ENCODE peak calls at places on chromosomes 2 and 18, in eight cellular contexts. F is fibroblast of lung, H is PC-9, N is tibial artery, E is ovary, X is left ventricle myocardium inferior, W is colonic mucosa, G is uterus. O is an unnamed sample. For H3K4me1, the result is how much of the 10 kb centered on the place peaks cover.

GRCh38 chr2:108965540-108966299 is 23.3 kb downstream of the EDAR start:
- DNase-seq in H (no peak), X (no peak), G (no peak), N (no peak), E (no peak), W (no peak), F (no peak), O (no peak)

GRCh38 chr2:158936978-158937377 is 31.5 kb upstream of the TANC1 start:
- DNase-seq in N (no peak), F (peak), E (no peak), W (no peak), G (peak), H (no peak), X (no peak), O (no peak)

GRCh38 chr2:235021752-235022151 is 69.9 kb downstream of the SH3BP4 start:
- DNase-seq in G (no peak), X (no peak), N (no peak), H (peak), W (no peak), F (peak), E (no peak), O (no peak)

GRCh38 chr18:58858591-58859468 is 5.8 kb upstream of the ZNF532 start:
- DNase-seq in W (peak), N (peak), F (peak), X (no peak), E (no peak), G (peak), H (no peak), O (no peak)

GRCh38 chr2:149661844-149662243 is 74.3 kb upstream of the MMADHC start:
- DNase-seq in X (no peak), E (no peak), G (no peak), W (peak), H (peak), F (peak), N (no peak), O (no peak)

GRCh38 chr2:129766159-129766485 is 213.3 kb upstream of the RAB6C start:
- DNase-seq in N (no peak), H (no peak), W (no peak), G (no peak), F (no peak), E (no peak), X (no peak), O (no peak)

GRCh38 chr2:240997856-240998705 is at the start of gene SNED1:
- DNase-seq in H (peak), F (peak), N (peak), E (peak), G (peak), X (peak), W (peak), O (peak)

GRCh38 chr2:157592983-157593382 is 35.7 kb downstream of the ACVR1C start:
- DNase-seq in N (no peak), G (no peak), E (no peak), F (peak), X (no peak), W (no peak), H (no peak), O (no peak)

GRCh38 chr18:73318732-73319479 is 451.1 kb upstream of the NETO1 start:
- DNase-seq in W (no peak), N (no peak), G (no peak), E (no peak), X (peak), H (no peak), F (no peak), O (no peak)

GRCh38 chr2:168525741-168526140 is 69.7 kb downstream of the CERS6 start:
- DNase-seq in E (no peak), N (no peak), G (no peak), H (no peak), X (no peak), F (no peak), W (no peak), O (no peak)
- H3K4me1 ChIP-seq in E (under half), N (under half), G (under half), H (under half), X (half or more), F (under half), W (under half), O (under half)

DNA sequence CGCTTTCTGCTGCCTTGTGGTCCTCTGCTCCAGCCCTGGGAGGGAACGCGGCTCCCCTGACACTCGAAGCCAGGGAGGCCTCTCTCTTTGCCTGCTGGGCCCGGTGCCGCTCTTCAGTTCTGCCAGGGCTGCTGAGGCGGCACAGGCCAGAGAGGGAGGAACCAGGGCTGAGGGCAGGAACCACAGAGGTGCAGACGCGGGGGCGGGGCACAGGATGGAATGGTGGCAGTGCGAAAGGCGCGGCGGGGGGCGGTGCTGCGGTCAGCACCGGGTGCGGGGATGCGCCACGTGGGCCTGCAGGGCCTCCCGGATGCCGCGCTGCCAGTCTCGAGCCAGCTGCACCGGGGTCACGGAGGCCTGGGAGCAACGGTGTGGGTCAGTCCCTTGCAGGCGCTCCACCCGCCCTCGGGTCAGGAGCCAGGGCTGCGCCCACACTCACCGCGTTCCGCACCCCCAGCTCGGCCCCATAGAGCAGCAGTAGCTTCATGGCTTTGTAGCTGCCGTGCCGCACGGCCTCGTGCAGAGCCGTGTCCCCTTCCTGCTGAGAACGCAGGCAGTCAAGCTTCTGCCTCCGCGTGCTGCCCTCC is 4.4 kb downstream of the ANKRD23 start:
- DNase-seq in W (peak), G (no peak), X (peak), N (no peak), E (peak), H (no peak), F (no peak), O (no peak)
- H3K27ac ChIP-seq in W (no peak), G (peak), X (no peak), N (no peak), E (no peak), H (no peak), F (no peak), O (no peak)

GRCh38 chr2:135797497-135798274 is 39.3 kb downstream of the LCT start:
- DNase-seq in G (peak), H (peak), F (peak), E (peak), W (peak), N (peak), X (peak), O (peak)

GRCh38 chr2:135798275-135798705 is 38.7 kb downstream of the LCT start:
- DNase-seq in F (no peak), E (no peak), X (no peak), W (no peak), G (no peak), H (no peak), N (no peak), O (no peak)

GRCh38 chr2:135799738-135800137 is 37.2 kb downstream of the LCT start:
- DNase-seq in F (no peak), E (no peak), H (no peak), X (no peak), N (no peak), G (no peak), W (no peak), O (no peak)

GRCh38 chr2:135800513-135801460 is 36.2 kb downstream of the LCT start:
- DNase-seq in E (no peak), W (no peak), H (no peak), F (no peak), N (no peak), X (no peak), G (no peak), O (no peak)

DNA sequence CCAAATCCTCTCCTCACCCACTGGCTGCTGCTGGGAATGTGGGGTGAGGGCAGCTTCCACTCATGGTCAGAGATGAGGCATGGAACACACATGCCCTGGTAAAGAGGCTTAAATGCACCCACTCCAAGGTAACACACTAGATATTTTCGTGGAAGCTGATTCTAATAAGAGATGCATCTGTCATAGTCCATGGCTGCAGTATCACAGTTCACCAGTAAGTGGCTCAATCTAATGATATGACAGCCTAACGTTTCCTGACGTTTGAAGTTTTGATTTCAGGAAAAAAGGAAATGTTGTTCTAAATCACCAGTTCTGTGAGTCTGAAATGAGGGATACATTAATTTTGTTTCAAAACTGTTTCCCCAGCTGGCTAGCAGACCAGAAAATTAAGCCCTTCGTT is 38.2 kb downstream of the LCT start:
- DNase-seq in H (no peak), F (no peak), W (no peak), G (no peak), E (no peak), X (no peak), N (no peak), O (no peak)
- TF ChIP-seq CTCF in H (peak), F (peak), W (no peak), G (no peak), E (no peak), X (peak), N (no peak), O (no peak)

GRCh38 chr2:12170151-12170550 is 423.7 kb downstream of the LPIN1 start:
- DNase-seq in G (no peak), W (no peak), N (no peak), H (no peak), F (no peak), E (no peak), X (no peak), O (no peak)

GRCh38 chr2:12173943-12174340 is 427.5 kb downstream of the LPIN1 start:
- DNase-seq in X (no peak), F (no peak), N (no peak), G (no peak), H (no peak), W (no peak), E (no peak), O (no peak)

GRCh38 chr2:12176621-12177020 is 430.2 kb downstream of the LPIN1 start:
- DNase-seq in H (no peak), F (no peak), W (no peak), N (no peak), G (no peak), E (no peak), X (no peak), O (no peak)

GRCh38 chr2:12175323-12175722 is 428.9 kb downstream of the LPIN1 start:
- DNase-seq in F (no peak), E (no peak), X (no peak), G (no peak), W (no peak), H (no peak), N (no peak), O (no peak)

DNA sequence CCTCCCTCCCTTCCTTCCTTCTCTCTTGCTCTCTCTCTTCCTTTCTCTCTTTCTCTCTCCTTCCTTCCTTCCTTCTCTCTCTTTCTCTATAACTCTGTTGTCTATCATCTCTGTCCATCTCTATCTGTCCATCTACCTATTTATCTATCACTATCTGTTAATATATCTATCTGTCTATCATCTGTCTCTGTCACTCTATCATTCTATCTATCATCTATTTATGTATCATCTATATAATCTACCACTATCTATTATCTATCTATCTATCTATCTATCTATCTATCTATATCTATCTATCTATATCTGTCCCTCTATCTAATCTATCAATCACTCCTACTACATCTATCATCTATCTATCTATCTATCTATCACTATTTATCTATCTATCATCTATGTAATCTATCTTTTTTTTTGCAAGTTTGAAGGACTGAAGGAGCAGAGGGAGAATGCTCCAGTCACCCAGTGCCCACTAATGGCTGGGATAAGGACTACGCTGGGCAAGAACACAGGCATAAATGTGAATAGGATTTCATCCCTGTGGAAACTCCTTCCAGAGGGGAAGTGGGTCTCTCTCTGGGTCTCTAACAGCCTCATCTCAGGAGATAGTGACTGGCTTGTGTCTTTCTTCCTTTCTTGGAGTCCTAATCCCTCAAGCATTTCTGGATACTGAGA is 427.0 kb downstream of the LPIN1 start:
- DNase-seq in F (peak), W (no peak), G (no peak), H (no peak), N (no peak), E (no peak), X (no peak), O (no peak)
- H3K4me1 ChIP-seq in F (under half), W (under half), G (under half), H (under half), N (under half), E (under half), X (under half), O (under half)

DNA sequence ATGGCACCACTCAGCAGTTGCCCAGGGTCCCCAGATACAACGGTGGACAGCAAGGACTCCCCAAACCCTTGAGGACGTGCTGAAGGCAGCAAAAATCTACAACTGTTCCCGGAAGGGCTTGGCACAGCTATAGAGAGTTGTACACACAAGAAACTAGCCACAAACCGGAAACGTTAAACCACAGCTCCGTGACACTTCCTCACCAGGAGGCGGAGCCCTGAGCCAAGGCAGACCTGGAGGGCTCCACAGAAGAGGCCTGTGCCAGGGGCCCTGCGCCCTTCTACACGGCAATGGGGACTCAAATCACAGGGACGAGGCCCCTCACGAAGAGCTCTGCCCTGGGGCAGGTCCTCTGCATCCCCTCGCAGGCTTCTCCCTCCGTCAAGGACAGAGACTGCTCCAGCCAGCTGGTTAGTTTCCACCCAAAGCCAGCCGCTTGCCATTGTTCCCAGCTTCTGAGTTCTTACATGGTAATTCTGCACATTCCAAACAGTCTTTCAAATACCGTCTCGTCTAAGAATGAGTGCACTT is 133.3 kb downstream of the HDAC4 start:
- DNase-seq in W (peak), E (peak), H (peak), X (no peak), F (peak), G (peak), N (peak), O (no peak)
- H3K27ac ChIP-seq in W (peak), E (no peak), H (no peak), X (peak), F (peak), G (peak), N (peak), O (peak)

GRCh38 chr2:219461061-219461514 is 26.4 kb downstream of the SPEG start:
- DNase-seq in H (no peak), X (peak), G (peak), F (peak), N (no peak), W (no peak), E (peak), O (no peak)

GRCh38 chr2:219458996-219459395 is 24.4 kb downstream of the SPEG start:
- DNase-seq in F (no peak), N (no peak), E (no peak), G (no peak), H (no peak), X (no peak), W (no peak), O (peak)

GRCh38 chr2:219460424-219460926 is 25.8 kb downstream of the SPEG start:
- DNase-seq in W (no peak), H (no peak), F (peak), G (peak), E (peak), X (peak), N (peak), O (peak)

GRCh38 chr2:219457784-219458369 is 23.2 kb downstream of the SPEG start:
- DNase-seq in N (no peak), G (no peak), H (peak), W (no peak), F (no peak), X (no peak), E (no peak), O (no peak)

GRCh38 chr2:219459460-219460311 is 25.0 kb downstream of the SPEG start:
- DNase-seq in H (no peak), N (peak), G (peak), X (peak), E (peak), W (peak), F (peak), O (peak)
- TF ChIP-seq CTCF in H (peak), N (peak), G (peak), X (peak), E (peak), W (peak), F (peak), O (peak)

DNA sequence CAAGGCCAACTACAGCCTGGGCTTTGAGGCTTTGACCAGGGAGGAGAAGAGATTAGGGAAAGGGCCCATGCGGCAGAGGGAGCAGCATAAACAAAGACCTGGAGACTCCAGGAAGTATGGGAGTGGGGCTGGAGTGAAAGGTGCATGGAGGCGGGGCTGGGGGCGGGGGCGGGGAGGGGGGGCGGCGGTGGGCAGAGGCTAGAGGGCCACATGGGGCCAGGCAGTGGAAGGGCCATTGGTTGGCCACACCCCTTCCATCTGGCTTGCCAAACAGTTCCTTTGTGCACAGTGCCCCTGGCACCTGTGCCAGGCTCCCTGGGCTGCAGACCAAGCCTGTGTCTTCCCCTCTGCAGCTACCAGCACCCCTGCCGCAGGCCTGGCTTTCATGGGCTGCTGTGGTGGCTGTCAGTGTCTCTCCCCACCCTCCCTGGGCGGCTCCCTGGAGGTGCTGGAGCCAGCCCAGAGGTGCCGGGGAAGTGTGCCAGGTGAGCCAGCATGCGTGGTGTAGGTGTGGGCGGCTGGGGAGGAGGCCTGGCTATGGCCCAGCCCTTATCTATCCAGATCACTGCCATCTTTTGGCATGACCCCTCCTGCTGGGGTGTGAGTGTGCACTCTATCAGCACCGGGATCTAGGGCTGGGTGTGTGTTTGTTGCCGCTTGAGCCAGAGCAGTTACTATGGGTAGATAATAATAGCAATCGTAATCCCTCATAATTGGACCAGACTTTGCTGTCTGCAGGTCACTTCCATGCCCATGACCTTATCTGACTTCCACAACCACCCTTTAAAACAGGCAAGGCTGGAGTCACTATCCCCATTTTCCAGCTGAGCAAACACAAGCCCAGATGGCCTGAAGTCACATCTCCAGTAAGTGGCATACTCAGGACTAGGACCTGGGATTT is 30.5 kb downstream of the DNMT3A start:
- DNase-seq in H (peak), G (no peak), F (no peak), N (no peak), W (peak), E (no peak), X (peak), O (peak)
- H3K4me1 ChIP-seq in H (under half), G (under half), F (under half), N (half or more), W (under half), E (under half), X (half or more), O (under half)

GRCh38 chr2:96233880-96234316 is 25.3 kb upstream of the STARD7 start:
- DNase-seq in E (no peak), H (no peak), W (no peak), F (no peak), G (no peak), N (no peak), X (no peak), O (no peak)
- H3K27ac ChIP-seq in E (no peak), H (no peak), W (no peak), F (no peak), G (no peak), N (no peak), X (no peak), O (no peak)

DNA sequence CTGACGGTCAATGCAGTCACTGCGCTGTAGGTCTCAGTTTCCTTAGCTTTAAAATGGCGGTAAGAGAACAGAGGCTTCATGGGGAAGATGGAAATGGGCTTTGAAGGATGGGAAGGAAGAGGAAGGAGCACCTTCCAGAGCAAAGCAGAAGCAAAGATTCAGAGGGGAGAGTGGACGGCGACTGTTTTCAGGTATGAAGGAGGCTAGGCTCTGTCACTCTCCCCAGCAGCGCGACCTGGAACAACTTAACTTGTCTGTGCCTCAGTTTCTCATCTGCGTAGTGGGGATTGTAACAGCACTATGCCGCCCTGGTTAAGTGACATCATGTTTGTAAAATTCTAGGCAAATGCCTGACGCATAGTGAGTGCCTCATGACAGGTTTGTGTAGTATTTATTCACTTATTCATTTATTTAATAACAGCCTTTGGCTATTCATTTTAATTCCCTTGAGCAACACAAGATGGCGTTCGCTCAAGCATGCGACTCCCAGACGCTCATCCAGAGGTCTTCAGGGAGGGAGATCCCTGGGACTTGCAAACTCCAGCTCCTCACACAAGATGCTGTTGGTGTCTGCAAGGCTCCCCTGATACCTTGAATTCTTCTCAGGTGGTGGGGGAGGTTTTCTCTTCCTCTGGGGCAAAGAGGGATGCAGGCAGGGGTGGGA is 336.3 kb downstream of the DYSF start:
- DNase-seq in H (peak), N (no peak), E (no peak), F (no peak), W (no peak), G (no peak), X (no peak), O (no peak)
- TF ChIP-seq CTCF in H (peak), N (no peak), E (no peak), F (peak), W (no peak), G (no peak), X (no peak), O (no peak)

O was measured in pancreas.